ENCODE peak calls at places on chromosomes 4 and X, in five cellular contexts. One of them, this sample, is unnamed.

GRCh38 chrX:151754641-151755215 is 20.2 kb downstream of the CNGA2 start:
- DNase-seq in CD4-positive, CD25-positive, alpha-beta regulatory T cell: no peak
- DNase-seq in NCI-H1105 treated with DMSO at 0.1 percent for 48 hours: peak
- DNase-seq in BJ: no peak
- DNase-seq in NCI-H460: no peak
- DNase-seq in this sample: no peak

GRCh38 chr4:147828361-147828760 is 96.5 kb downstream of the ARHGAP10 start:
- DNase-seq in CD4-positive, CD25-positive, alpha-beta regulatory T cell: no peak
- DNase-seq in NCI-H1105 treated with DMSO at 0.1 percent for 48 hours: no peak
- DNase-seq in BJ: no peak
- DNase-seq in NCI-H460: no peak
- DNase-seq in this sample: no peak

GRCh38 chr4:785332-786073 is 40.4 kb downstream of the CPLX1 start:
- DNase-seq in CD4-positive, CD25-positive, alpha-beta regulatory T cell: no peak
- DNase-seq in NCI-H1105 treated with DMSO at 0.1 percent for 48 hours: no peak
- DNase-seq in BJ: no peak
- DNase-seq in NCI-H460: no peak
- DNase-seq in this sample: no peak

GRCh38 chr4:182704903-182705302 is 212.3 kb downstream of the DCTD start:
- DNase-seq in CD4-positive, CD25-positive, alpha-beta regulatory T cell: no peak
- DNase-seq in NCI-H1105 treated with DMSO at 0.1 percent for 48 hours: no peak
- DNase-seq in BJ: no peak
- DNase-seq in NCI-H460: no peak
- DNase-seq in this sample: no peak

GRCh38 chr4:11650801-11651596 is 222.3 kb upstream of the HS3ST1 start:
- DNase-seq in CD4-positive, CD25-positive, alpha-beta regulatory T cell: no peak
- DNase-seq in NCI-H1105 treated with DMSO at 0.1 percent for 48 hours: no peak
- DNase-seq in BJ: no peak
- DNase-seq in NCI-H460: peak
- DNase-seq in this sample: peak

GRCh38 chr4:162350331-162350730 is 186.5 kb upstream of the FSTL5 start:
- DNase-seq in CD4-positive, CD25-positive, alpha-beta regulatory T cell: no peak
- DNase-seq in NCI-H1105 treated with DMSO at 0.1 percent for 48 hours: no peak
- DNase-seq in BJ: no peak
- DNase-seq in NCI-H460: no peak
- DNase-seq in this sample: no peak

GRCh38 chr4:77449162-77449561 is 156.5 kb upstream of the CXCL13 start:
- DNase-seq in CD4-positive, CD25-positive, alpha-beta regulatory T cell: no peak
- DNase-seq in NCI-H1105 treated with DMSO at 0.1 percent for 48 hours: peak
- DNase-seq in BJ: no peak
- DNase-seq in NCI-H460: no peak
- DNase-seq in this sample: no peak

GRCh38 chr4:80271806-80272205 is 5.3 kb downstream of the FGF5 start:
- DNase-seq in CD4-positive, CD25-positive, alpha-beta regulatory T cell: no peak
- DNase-seq in NCI-H1105 treated with DMSO at 0.1 percent for 48 hours: no peak
- DNase-seq in BJ: no peak
- DNase-seq in NCI-H460: no peak
- DNase-seq in this sample: no peak

GRCh38 chr4:40601641-40602040 is 28.0 kb downstream of the RBM47 start:
- DNase-seq in CD4-positive, CD25-positive, alpha-beta regulatory T cell: no peak
- DNase-seq in NCI-H1105 treated with DMSO at 0.1 percent for 48 hours: no peak
- DNase-seq in BJ: no peak
- DNase-seq in NCI-H460: no peak
- DNase-seq in this sample: no peak

GRCh38 chrX:77979870-77980269 is 10.4 kb upstream of the PGAM4 start:
- DNase-seq in CD4-positive, CD25-positive, alpha-beta regulatory T cell: no peak
- DNase-seq in NCI-H1105 treated with DMSO at 0.1 percent for 48 hours: no peak
- DNase-seq in BJ: no peak
- DNase-seq in NCI-H460: no peak
- DNase-seq in this sample: no peak

GRCh38 chr4:3471098-3471760 is 8.1 kb downstream of the DOK7 start:
- DNase-seq in CD4-positive, CD25-positive, alpha-beta regulatory T cell: no peak
- DNase-seq in NCI-H1105 treated with DMSO at 0.1 percent for 48 hours: no peak
- DNase-seq in BJ: no peak
- DNase-seq in NCI-H460: no peak
- DNase-seq in this sample: no peak

GRCh38 chrX:21806691-21807090 is 32.7 kb upstream of the MBTPS2 start:
- DNase-seq in CD4-positive, CD25-positive, alpha-beta regulatory T cell: no peak
- DNase-seq in NCI-H1105 treated with DMSO at 0.1 percent for 48 hours: no peak
- DNase-seq in BJ: no peak
- DNase-seq in NCI-H460: no peak
- DNase-seq in this sample: no peak

This sample was measured in HCT116.